ENCODE peak calls at places on chromosome 16, in four cellular contexts. B, Z, M and O are unnamed samples.

GRCh38 chr16:1290032-1290431 is 19.4 kb upstream of the UBE2I start:
- DNase-seq in B (no peak), M (no peak), Z (no peak), O (no peak)

GRCh38 chr16:85943702-85944101 is 44.7 kb downstream of the IRF8 start:
- DNase-seq in M (no peak), B (no peak), Z (no peak), O (no peak)

GRCh38 chr16:26231647-26232046 is 539.9 kb downstream of the HS3ST4 start:
- DNase-seq in M (no peak), B (no peak), Z (no peak), O (no peak)

GRCh38 chr16:10895053-10895946 is 18.3 kb downstream of the CIITA start:
- DNase-seq in B (no peak), Z (no peak), M (peak), O (peak)

GRCh38 chr16:55571191-55571897 is 4.9 kb downstream of the CAPNS2 start:
- DNase-seq in Z (no peak), M (no peak), B (no peak), O (peak)

GRCh38 chr16:69037373-69038160 is 67.9 kb upstream of the HAS3 start:
- DNase-seq in M (no peak), Z (no peak), B (no peak), O (no peak)

GRCh38 chr16:77835111-77835510 is 46.7 kb downstream of the VAT1L start:
- DNase-seq in M (no peak), B (no peak), Z (no peak), O (no peak)

GRCh38 chr16:80518436-80518835 is 22.4 kb upstream of the DYNLRB2 start:
- DNase-seq in B (no peak), Z (no peak), M (no peak), O (no peak)

GRCh38 chr16:66427871-66428681 is 981 bp downstream of the BEAN1 start:
- DNase-seq in Z (no peak), B (no peak), M (no peak), O (no peak)

GRCh38 chr16:67837811-67838210 is 4.3 kb upstream of the THAP11 start:
- DNase-seq in Z (no peak), M (no peak), B (no peak), O (no peak)

GRCh38 chr16:83769397-83770008 is 38.3 kb upstream of the HSBP1 start:
- DNase-seq in B (no peak), M (no peak), Z (no peak), O (no peak)

GRCh38 chr16:17258848-17259713 is 211.7 kb downstream of the XYLT1 start:
- DNase-seq in B (peak), Z (peak), M (peak), O (no peak)

GRCh38 chr16:48155926-48156789 is at the start of gene ABCC12:
- DNase-seq in B (no peak), M (no peak), Z (no peak), O (no peak)

GRCh38 chr16:48537275-48537674 is 72.7 kb downstream of the N4BP1 start:
- DNase-seq in M (no peak), Z (no peak), B (no peak), O (no peak)

GRCh38 chr16:64892843-64893242 is 229.0 kb downstream of the CDH11 start:
- DNase-seq in Z (no peak), B (no peak), M (no peak), O (no peak)

GRCh38 chr16:56852401-56852730 is 12.6 kb upstream of the SLC12A3 start:
- DNase-seq in B (no peak), Z (no peak), M (no peak), O (no peak)

GRCh38 chr16:49478107-49478506 is 104.5 kb downstream of the C16orf78 start:
- DNase-seq in B (no peak), M (no peak), Z (peak), O (no peak)

GRCh38 chr16:80176114-80176513 is 364.7 kb upstream of the DYNLRB2 start:
- DNase-seq in M (no peak), B (peak), Z (no peak), O (no peak)

GRCh38 chr16:72789921-72790320 is 258.0 kb downstream of the ZFHX3 start:
- DNase-seq in M (no peak), B (no peak), Z (no peak), O (no peak)

GRCh38 chr16:57475711-57476339 is 10.5 kb downstream of the DOK4 start:
- DNase-seq in Z (no peak), B (peak), M (peak), O (peak)

GRCh38 chr16:85206472-85207356 is 94.4 kb upstream of the CIBAR2 start:
- DNase-seq in M (no peak), B (no peak), Z (no peak), O (no peak)

GRCh38 chr16:86011532-86011931 is 112.6 kb downstream of the IRF8 start:
- DNase-seq in B (no peak), M (no peak), Z (peak), O (no peak)

GRCh38 chr16:9607512-9608230 is 516.2 kb downstream of the HAPSTR1 start:
- DNase-seq in B (no peak), M (no peak), Z (no peak), O (no peak)

GRCh38 chr16:69917739-69918138 is 33.4 kb upstream of the CLEC18A start:
- DNase-seq in Z (no peak), M (no peak), B (peak), O (no peak)

GRCh38 chr16:25027781-25028180 is 12.6 kb upstream of the ARHGAP17 start:
- DNase-seq in Z (no peak), M (no peak), B (no peak), O (no peak)

GRCh38 chr16:72189865-72190371 is 18.0 kb upstream of the PMFBP1 start:
- DNase-seq in Z (no peak), B (peak), M (no peak), O (no peak)

GRCh38 chr16:73853968-73854367 is 442.6 kb upstream of the PSMD7 start:
- DNase-seq in B (no peak), M (no peak), Z (no peak), O (no peak)

GRCh38 chr16:19164285-19164684 is 3.8 kb upstream of the SYT17 start:
- DNase-seq in M (no peak), Z (no peak), B (no peak), O (no peak)

GRCh38 chr16:15775663-15776304 is 81.0 kb downstream of the MYH11 start:
- DNase-seq in M (no peak), B (no peak), Z (no peak), O (no peak)
- TF ChIP-seq CHD4 in M (no peak), B (no peak), Z (no peak), O (no peak)

GRCh38 chr16:89009343-89010209 is 32.6 kb upstream of the CBFA2T3 start:
- DNase-seq in Z (no peak), M (peak), B (no peak), O (no peak)
- TF ChIP-seq CHD4 in Z (no peak), M (no peak), B (no peak), O (no peak)

DNA sequence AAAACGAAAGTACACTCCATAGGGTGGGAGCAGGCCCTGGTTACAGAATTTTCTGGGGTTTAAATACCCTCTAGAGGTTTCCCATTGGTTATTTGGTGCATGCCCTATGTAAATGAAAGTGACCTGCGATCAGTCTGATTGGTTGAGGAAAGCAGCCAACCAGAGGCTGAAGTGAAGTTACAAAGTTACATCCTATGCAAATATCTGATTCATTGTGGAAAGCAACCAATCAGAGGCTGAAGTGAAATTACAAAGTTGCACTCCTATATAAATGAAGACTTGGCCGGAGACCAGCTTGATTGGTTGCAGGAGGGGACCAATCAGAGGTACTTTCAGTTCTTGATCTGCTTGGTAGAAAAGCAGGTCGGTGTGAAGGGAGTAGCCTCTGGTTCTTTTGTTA is 24.4 kb downstream of the NAA60 start:
- DNase-seq in Z (no peak), B (no peak), M (no peak), O (no peak)
- TF ChIP-seq CHD4 in Z (no peak), B (no peak), M (no peak), O (no peak)

DNA sequence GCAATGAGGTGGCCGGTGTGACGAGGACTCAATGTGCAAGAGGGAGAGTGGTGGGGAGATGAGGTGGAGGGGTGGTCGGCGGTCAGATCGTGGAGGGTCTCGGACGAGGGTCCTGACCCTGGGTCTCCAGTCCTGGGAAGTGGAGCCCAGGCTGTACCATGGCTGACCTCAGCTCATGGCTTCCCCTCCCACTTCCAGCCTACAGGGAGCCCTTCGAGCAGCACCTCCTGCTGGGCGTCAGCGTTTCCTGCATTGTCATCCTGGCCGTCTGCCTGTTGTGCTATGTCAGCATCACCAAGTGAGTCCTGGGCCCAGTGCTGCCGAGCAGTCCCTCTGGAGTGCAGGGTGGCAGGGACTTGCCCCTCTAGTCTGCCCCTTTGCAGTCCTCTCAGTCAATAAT is 41.8 kb downstream of the IL4R start:
- DNase-seq in M (peak), B (peak), Z (no peak), O (peak)
- TF ChIP-seq CHD4 in M (no peak), B (no peak), Z (no peak), O (no peak)

DNA sequence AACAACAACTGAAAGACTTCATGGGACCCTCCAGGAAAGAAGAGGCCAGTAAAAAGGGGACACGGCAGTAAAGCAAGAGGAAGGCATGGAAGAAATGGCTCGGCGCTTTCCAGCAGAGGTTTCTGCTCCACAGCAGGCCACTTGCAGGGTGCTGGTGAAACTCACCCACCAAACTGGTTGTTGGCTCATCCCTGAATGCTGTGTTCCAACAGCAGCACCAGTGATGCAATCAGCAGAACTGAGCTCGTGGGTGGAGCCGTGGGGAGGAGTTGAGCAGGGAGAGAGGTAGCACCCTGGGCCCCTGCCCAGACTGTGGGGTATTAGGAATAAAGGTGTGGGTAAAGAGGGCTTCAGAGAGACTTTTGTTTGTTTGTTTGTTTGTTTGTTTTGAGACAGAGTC is 62.8 kb upstream of the ADCY9 start:
- DNase-seq in Z (no peak), B (no peak), M (no peak), O (peak)
- TF ChIP-seq CHD4 in Z (no peak), B (no peak), M (no peak), O (no peak)